ENCODE peak calls at places on chromosomes 1 and 21, in ten cellular contexts. K, Y, A, Z, B, Q, T, U, H and G are unnamed samples.

GRCh38 chr1:245216356-245217110 is 61.7 kb downstream of the KIF26B start:
- DNase-seq in B (no peak), H (no peak), A (peak), K (no peak), Y (no peak), T (no peak), U (no peak), Z (peak), Q (peak), G (no peak)

GRCh38 chr1:107362468-107362867 is 221.6 kb downstream of the NTNG1 start:
- DNase-seq in U (no peak), A (no peak), B (no peak), Q (no peak), T (peak), Z (no peak), H (no peak), K (no peak), Y (no peak), G (no peak)

GRCh38 chr1:16109571-16109970 is 36.1 kb upstream of the FAM131C start:
- DNase-seq in A (no peak), T (no peak), U (no peak), Y (no peak), H (no peak), B (peak), Q (peak), K (no peak), Z (no peak), G (no peak)

GRCh38 chr1:190809312-190809711 is 331.6 kb upstream of the BRINP3 start:
- DNase-seq in Q (no peak), B (no peak), Z (no peak), T (no peak), Y (no peak), K (no peak), H (no peak), U (no peak), A (no peak), G (no peak)

GRCh38 chr1:234928642-234929041 is 200.0 kb downstream of the TOMM20 start:
- DNase-seq in Q (no peak), A (no peak), Z (no peak), U (no peak), H (no peak), T (no peak), B (no peak), K (no peak), Y (no peak), G (no peak)

GRCh38 chr1:152367436-152367835 is 7.6 kb upstream of the FLG2 start:
- DNase-seq in Z (no peak), A (no peak), Y (no peak), B (no peak), K (no peak), Q (no peak), U (no peak), H (no peak), T (no peak), G (no peak)

GRCh38 chr1:218299416-218299815 is 14.3 kb downstream of the RRP15 start:
- DNase-seq in A (peak), U (peak), H (no peak), Z (peak), B (peak), Y (peak), T (peak), Q (peak), K (peak), G (no peak)

GRCh38 chr1:94514095-94514727 is 27.3 kb downstream of the F3 start:
- DNase-seq in Z (peak), U (peak), H (no peak), B (no peak), K (peak), T (no peak), A (peak), Q (peak), Y (no peak), G (no peak)

GRCh38 chr1:77776007-77776725 is 3.3 kb upstream of the MIGA1 start:
- DNase-seq in U (no peak), Y (peak), H (no peak), T (no peak), B (peak), A (no peak), Z (no peak), Q (no peak), K (no peak), G (no peak)

GRCh38 chr1:214404154-214404553 is 123.2 kb downstream of the SMYD2 start:
- DNase-seq in H (no peak), Y (peak), T (peak), B (peak), U (no peak), Z (no peak), Q (peak), A (no peak), K (peak), G (peak)

GRCh38 chr1:12063141-12064072 is at the start of gene TNFRSF8:
- DNase-seq in K (no peak), U (no peak), Q (peak), T (no peak), B (no peak), A (peak), Z (peak), H (peak), Y (peak), G (no peak)
- TF ChIP-seq EZH2 in K (peak), U (peak), Q (peak), T (no peak), B (peak), A (peak), Z (peak), H (no peak), Y (peak), G (peak)

DNA sequence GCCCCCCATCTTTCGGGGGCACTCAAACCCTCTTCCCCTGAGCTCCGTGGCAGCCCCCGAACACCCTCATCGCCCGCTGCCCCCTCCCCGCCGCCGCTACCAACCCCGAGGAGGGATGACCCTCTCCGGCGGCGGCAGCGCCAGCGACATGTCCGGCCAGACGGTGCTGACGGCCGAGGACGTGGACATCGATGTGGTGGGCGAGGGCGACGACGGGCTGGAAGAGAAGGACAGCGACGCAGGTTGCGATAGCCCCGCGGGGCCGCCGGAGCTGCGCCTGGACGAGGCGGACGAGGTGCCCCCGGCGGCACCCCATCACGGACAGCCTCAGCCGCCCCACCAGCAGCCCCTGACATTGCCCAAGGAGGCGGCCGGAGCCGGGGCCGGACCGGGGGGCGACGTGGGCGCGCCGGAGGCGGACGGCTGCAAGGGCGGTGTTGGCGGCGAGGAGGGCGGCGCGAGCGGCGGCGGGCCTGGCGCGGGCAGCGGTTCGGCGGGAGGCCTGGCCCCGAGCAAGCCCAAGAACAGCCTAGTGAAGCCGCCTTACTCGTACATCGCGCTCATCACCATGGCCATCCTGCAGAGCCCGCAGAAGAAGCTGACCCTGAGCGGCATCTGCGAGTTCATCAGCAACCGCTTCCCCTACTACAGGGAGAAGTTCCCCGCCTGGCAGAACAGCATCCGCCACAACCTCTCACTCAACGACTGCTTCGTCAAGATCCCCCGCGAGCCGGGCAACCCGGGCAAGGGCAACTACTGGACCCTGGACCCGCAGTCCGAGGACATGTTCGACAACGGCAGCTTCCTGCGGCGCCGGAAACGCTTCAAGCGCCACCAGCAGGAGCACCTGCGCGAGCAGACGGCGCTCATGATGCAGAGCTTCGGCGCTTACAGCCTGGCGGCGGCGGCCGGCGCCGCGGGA is 838 bp downstream of the FOXD3 start:
- DNase-seq in U (peak), K (no peak), A (peak), H (peak), Z (peak), T (no peak), B (no peak), Y (no peak), Q (peak), G (no peak)
- TF ChIP-seq EZH2 in U (peak), K (peak), A (no peak), H (no peak), Z (peak), T (no peak), B (peak), Y (peak), Q (peak), G (no peak)

DNA sequence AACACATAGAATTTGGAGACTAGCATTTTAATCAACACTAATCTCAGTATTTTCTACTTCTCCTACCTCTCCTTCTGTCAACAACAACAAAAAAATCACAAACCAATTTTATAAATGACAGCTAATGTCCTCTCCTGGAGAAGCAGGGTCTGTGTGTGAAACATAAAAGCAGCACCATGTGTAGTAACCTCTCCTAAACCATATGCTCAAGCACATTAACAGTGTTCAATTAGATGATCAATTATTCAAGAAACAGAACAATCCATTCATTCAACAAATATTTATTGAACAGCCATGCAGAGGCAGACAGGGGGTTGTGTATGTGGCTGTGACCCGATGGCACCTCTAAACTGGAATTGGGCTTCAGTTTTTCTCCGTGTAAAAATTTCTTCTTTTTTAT is 482 bp upstream of the FMN2 start:
- DNase-seq in Q (no peak), A (no peak), U (no peak), Y (no peak), B (no peak), T (no peak), H (no peak), Z (no peak), K (no peak), G (no peak)
- TF ChIP-seq EZH2 in Q (no peak), A (no peak), U (no peak), Y (no peak), B (no peak), T (no peak), H (no peak), Z (no peak), K (no peak), G (no peak)

GRCh38 chr21:36698160-36699025 is 522 bp upstream of the SIM2 start:
- DNase-seq in B (no peak), Z (peak), A (peak), Q (no peak), T (no peak), K (no peak), U (no peak), H (no peak), Y (no peak), G (no peak)
- TF ChIP-seq EZH2 in B (peak), Z (no peak), A (peak), Q (peak), T (no peak), K (peak), U (no peak), H (no peak), Y (peak), G (no peak)

GRCh38 chr1:42670425-42670824 is 11.8 kb upstream of the YBX1 start:
- DNase-seq in Y (no peak), Q (no peak), U (no peak), K (no peak), Z (no peak), T (no peak), H (no peak), A (no peak), B (no peak), G (no peak)
- TF ChIP-seq EZH2 in Y (no peak), Q (no peak), U (no peak), K (no peak), Z (no peak), T (no peak), H (no peak), A (no peak), B (no peak), G (no peak)